ENCODE peak calls at places on chromosomes 3 and 15, in four cellular contexts. Q is IMR-90, N is HepG2, H is GM12878. Y is an unnamed sample.

GRCh38 chr3:98531622-98532274 is at the start of gene GPR15:
- DNase-seq in Q (no peak), N (no peak), H (no peak), Y (no peak)

GRCh38 chr3:104066658-104067057 is 1300.1 kb upstream of the ALCAM start:
- DNase-seq in Q (no peak), N (no peak), H (no peak), Y (no peak)

GRCh38 chr15:66854012-66854965 is 152.3 kb downstream of the SMAD6 start:
- DNase-seq in Q (no peak), N (no peak), H (no peak), Y (no peak)

GRCh38 chr3:46667061-46667621 is 26.3 kb downstream of the ALS2CL start:
- DNase-seq in Q (no peak), N (no peak), H (no peak), Y (no peak)

GRCh38 chr3:147397155-147397888 is 9.0 kb downstream of the ZIC4 start:
- DNase-seq in Q (no peak), N (no peak), H (no peak), Y (no peak)

GRCh38 chr15:69595009-69595825 is 142.6 kb downstream of the RPLP1 start:
- DNase-seq in Q (no peak), N (no peak), H (no peak), Y (no peak)

GRCh38 chr3:151209652-151210051 is 6.6 kb upstream of the GPR171 start:
- DNase-seq in Q (no peak), N (no peak), H (no peak), Y (no peak)

GRCh38 chr15:58517252-58517681 is 85.5 kb downstream of the LIPC start:
- DNase-seq in Q (no peak), N (no peak), H (peak), Y (peak)

GRCh38 chr3:195461518-195462307 is 18.9 kb upstream of the ACAP2 start:
- DNase-seq in Q (no peak), N (no peak), H (no peak), Y (no peak)

GRCh38 chr15:93152264-93152884 is 63.4 kb upstream of the RGMA start:
- DNase-seq in Q (no peak), N (no peak), H (no peak), Y (no peak)

GRCh38 chr3:76824658-76825310 is 215.1 kb upstream of the ROBO2 start:
- DNase-seq in Q (no peak), N (no peak), H (no peak), Y (no peak)

GRCh38 chr3:50236484-50237132 is 604 bp downstream of the GNAI2 start:
- DNase-seq in Q (no peak), N (no peak), H (no peak), Y (no peak)

DNA sequence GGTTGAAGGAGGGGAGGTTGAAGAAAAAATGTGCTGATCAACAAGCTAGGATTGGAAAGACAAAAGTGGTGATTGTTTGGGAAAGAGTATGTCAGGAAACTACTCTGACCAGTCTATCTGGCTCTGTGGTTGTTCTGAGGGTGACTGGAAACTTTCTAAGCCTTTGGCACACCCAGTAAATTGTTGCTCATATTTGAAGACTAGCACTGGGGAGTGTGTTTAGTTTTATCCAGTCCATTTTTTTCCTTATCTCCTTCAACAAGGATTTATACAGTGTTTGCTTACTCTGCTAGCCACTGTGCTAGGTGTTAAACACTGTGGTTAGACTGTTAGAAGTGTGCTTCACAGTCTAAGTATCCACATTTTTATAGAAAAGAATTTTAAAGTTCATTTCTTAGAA is 28.8 kb downstream of the PPM1L start:
- DNase-seq in Q (no peak), N (no peak), H (no peak), Y (peak)
- H2AFZ ChIP-seq in Q (no peak), N (no peak), H (no peak), Y (no peak)

DNA sequence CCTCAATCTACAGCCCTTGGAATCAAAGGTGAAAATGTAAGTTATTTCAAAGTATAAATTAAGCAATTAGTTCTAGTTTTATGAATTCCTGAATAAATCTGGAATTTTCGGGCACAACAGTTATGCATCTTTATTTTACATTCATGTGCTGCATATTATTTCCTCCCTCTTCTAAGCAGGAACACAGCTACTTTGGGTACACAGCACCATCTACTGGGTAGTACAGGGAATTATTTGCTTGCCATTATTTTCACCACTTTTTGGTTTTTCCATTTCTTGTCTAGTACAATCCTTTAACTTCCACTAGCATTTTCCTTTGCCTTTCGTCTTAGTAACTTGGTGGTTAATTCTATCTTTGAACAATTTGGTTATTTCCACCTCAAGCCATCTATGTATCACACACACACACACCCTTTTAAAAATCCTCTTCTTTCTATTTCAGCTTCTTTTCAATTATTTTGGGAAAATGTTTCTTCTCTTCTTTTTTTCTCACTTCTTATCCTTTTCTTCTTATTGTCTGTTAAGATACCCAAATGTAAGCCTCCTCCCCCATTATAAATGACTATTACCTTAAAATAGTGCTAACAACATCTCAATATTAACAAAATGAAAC is 451.0 kb downstream of the MFSD1 start:
- DNase-seq in Q (peak), N (peak), H (peak), Y (peak)
- TF ChIP-seq CEBPB in Q (no peak), N (no peak), H (no peak), Y (no peak)

GRCh38 chr3:180926526-180926925 is 14.1 kb downstream of the FXR1 start:
- DNase-seq in Q (peak), N (no peak), H (no peak), Y (no peak)
- H2AFZ ChIP-seq in Q (no peak), N (no peak), H (no peak), Y (no peak)

DNA sequence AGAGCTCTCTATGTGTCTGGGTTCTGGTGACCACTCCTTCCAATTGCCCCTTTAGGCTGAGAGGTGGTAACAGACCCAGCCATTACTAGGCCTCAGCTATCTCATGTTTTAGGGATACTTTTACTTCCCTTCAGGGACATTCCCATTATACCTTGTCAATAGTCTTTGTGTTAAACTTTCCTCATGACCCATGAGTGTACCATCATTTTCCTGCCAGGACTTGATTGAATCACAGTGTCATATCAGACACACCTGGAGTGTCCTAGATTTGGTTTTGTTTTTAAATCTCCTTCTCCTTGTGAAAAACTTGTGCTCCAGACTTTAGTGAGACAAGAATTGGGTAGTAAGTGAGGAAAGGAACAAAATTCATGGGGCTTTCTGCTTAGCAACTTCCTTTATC is 136.6 kb downstream of the KCNAB1 start:
- DNase-seq in Q (no peak), N (no peak), H (no peak), Y (no peak)
- TF ChIP-seq CEBPB in Q (no peak), N (no peak), H (no peak), Y (no peak)

DNA sequence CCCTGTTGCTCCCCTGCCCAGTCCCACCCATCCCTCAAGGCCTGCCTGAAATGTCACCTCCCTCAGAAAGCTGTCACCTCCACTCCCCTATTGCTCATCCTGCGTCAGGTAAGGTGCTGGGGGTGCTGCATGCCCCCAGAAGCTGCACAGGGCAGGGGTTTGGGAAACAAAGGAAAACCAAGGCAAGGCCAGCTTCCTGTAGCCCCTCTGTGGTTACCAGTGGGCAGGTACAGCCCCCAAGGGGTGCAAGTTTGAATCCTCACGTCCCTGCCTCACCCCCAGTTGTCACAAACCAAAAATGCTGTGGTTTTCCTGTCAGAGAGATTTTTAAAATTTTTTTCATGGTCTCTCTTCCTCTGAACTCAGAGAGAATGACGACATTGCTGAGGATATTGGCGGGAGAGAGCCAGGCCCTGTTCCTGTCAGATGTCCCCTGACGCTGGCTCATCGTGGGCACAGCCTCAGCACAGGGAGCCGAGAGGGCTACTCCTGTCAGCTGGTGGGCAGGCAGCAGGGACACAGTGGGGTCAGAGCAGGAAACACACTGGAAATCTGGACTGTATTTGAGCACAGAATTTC is 27.0 kb downstream of the PSTPIP1 start:
- DNase-seq in Q (peak), N (no peak), H (no peak), Y (no peak)
- H2AFZ ChIP-seq in Q (peak), N (no peak), H (peak), Y (no peak)

GRCh38 chr3:157089455-157090221 is 70.3 kb downstream of the CCNL1 start:
- DNase-seq in Q (peak), N (no peak), H (peak), Y (no peak)
- TF ChIP-seq CEBPB in Q (no peak), N (no peak), H (no peak), Y (no peak)

GRCh38 chr3:65537109-65537508 is 501.6 kb downstream of the MAGI1 start:
- DNase-seq in Q (no peak), N (no peak), H (no peak), Y (no peak)

GRCh38 chr3:65532164-65532563 is 506.6 kb downstream of the MAGI1 start:
- DNase-seq in Q (no peak), N (no peak), H (no peak), Y (no peak)

GRCh38 chr3:65532749-65533148 is 506.0 kb downstream of the MAGI1 start:
- DNase-seq in Q (no peak), N (no peak), H (no peak), Y (no peak)

GRCh38 chr3:65535260-65535659 is 503.5 kb downstream of the MAGI1 start:
- DNase-seq in Q (no peak), N (no peak), H (no peak), Y (no peak)

GRCh38 chr3:65534825-65535224 is 503.9 kb downstream of the MAGI1 start:
- DNase-seq in Q (no peak), N (no peak), H (no peak), Y (no peak)
- H2AFZ ChIP-seq in Q (no peak), N (no peak), H (no peak), Y (no peak)

Y was measured in HCT116.